ENCODE peak calls at places on chromosomes 2 and 18, in eight cellular contexts. K is fibroblast of lung, R is B cell, O is iris pigment epithelial cell, D is GM10248, T is GM04504, Q is NCI-H1092, F is Peyer's patch. I is an unnamed sample.

GRCh38 chr2:108409768-108410167 is 32.0 kb downstream of the SULT1C4 start:
- DNase-seq in R (no peak), F (no peak), O (peak), K (peak), Q (no peak), T (peak), D (no peak), I (peak)

GRCh38 chr2:5453648-5454390 is 238.4 kb upstream of the SOX11 start:
- DNase-seq in T (no peak), K (peak), D (no peak), O (peak), R (no peak), F (no peak), Q (no peak), I (no peak)

GRCh38 chr2:109173311-109174171 is 44.5 kb downstream of the SH3RF3 start:
- DNase-seq in T (peak), F (peak), D (no peak), O (peak), K (peak), Q (peak), R (no peak), I (peak)

GRCh38 chr2:190178066-190178722 is 115.7 kb upstream of the MSTN start:
- DNase-seq in K (no peak), R (no peak), O (no peak), Q (no peak), T (no peak), D (no peak), F (no peak), I (no peak)

GRCh38 chr2:234978466-234979203 is 26.8 kb downstream of the SH3BP4 start:
- DNase-seq in Q (no peak), R (no peak), F (no peak), O (no peak), D (no peak), K (peak), T (peak), I (peak)

GRCh38 chr2:233256048-233256447 is 4.6 kb downstream of the ATG16L1 start:
- DNase-seq in D (no peak), K (no peak), R (no peak), Q (no peak), O (no peak), T (no peak), F (no peak), I (no peak)

GRCh38 chr2:112958428-112959108 is 19.2 kb upstream of the IL36G start:
- DNase-seq in F (no peak), Q (peak), T (peak), R (peak), D (peak), O (peak), K (peak), I (peak)

GRCh38 chr18:1017227-1017626 is 112.6 kb downstream of the ADCYAP1 start:
- DNase-seq in F (no peak), D (no peak), Q (no peak), R (no peak), T (no peak), O (no peak), K (peak), I (peak)

GRCh38 chr2:208135794-208136369 is 6.3 kb upstream of the CRYGC start:
- DNase-seq in F (no peak), Q (no peak), O (peak), D (no peak), R (no peak), K (peak), T (no peak), I (no peak)

GRCh38 chr18:79451237-79452125 is 55.8 kb downstream of the NFATC1 start:
- DNase-seq in O (no peak), T (no peak), K (no peak), D (no peak), R (no peak), Q (no peak), F (no peak), I (no peak)

GRCh38 chr2:199452200-199452990 is 5.3 kb downstream of the SATB2 start:
- DNase-seq in F (no peak), T (no peak), Q (no peak), K (no peak), R (no peak), O (no peak), D (no peak), I (no peak)

GRCh38 chr2:229130522-229130921 is 140.6 kb downstream of the PID1 start:
- DNase-seq in K (no peak), R (no peak), Q (no peak), D (no peak), F (no peak), T (no peak), O (peak), I (no peak)

GRCh38 chr2:189466656-189467055 is 25.4 kb downstream of the WDR75 start:
- DNase-seq in D (no peak), R (no peak), O (peak), T (peak), K (peak), F (no peak), Q (no peak), I (peak)

GRCh38 chr18:48122816-48123215 is 192.4 kb upstream of the SMAD2 start:
- DNase-seq in T (no peak), D (no peak), F (no peak), O (no peak), Q (no peak), K (no peak), R (no peak), I (no peak)

GRCh38 chr2:98460573-98461560 is 16.2 kb downstream of the INPP4A start:
- DNase-seq in D (peak), O (no peak), R (peak), F (peak), Q (no peak), T (no peak), K (no peak), I (no peak)

GRCh38 chr2:157743051-157743450 is 114.4 kb upstream of the ACVR1C start:
- DNase-seq in F (no peak), D (no peak), R (no peak), Q (no peak), O (no peak), T (no peak), K (no peak), I (no peak)

GRCh38 chr2:168851674-168852320 is 38.4 kb downstream of the SPC25 start:
- DNase-seq in R (no peak), F (no peak), Q (no peak), D (no peak), T (peak), O (peak), K (peak), I (peak)

GRCh38 chr2:79097843-79098242 is 10.1 kb upstream of the REG1B start:
- DNase-seq in O (no peak), K (no peak), T (no peak), R (no peak), D (no peak), Q (no peak), F (no peak), I (no peak)

I was measured in ELR.